ENCODE peak calls at places on chromosomes 12 and 14, in seven cellular contexts. S is GM12864, B is brain microvascular endothelial cell, K is mucosa of descending colon, I is fibroblast of mammary gland, R is endothelial cell, E is nephron progenitor cell. X is an unnamed sample.

GRCh38 chr12:94714378-94714777 is 64.0 kb upstream of the TMCC3 start:
- DNase-seq in B (peak), I (peak), R (no peak), S (no peak), K (no peak), E (no peak), X (no peak)

GRCh38 chr12:95601091-95601490 is 49.8 kb upstream of the USP44 start:
- DNase-seq in B (no peak), I (peak), E (no peak), K (no peak), S (no peak), R (no peak), X (no peak)

GRCh38 chr14:35406811-35407630 is 2.5 kb upstream of the NFKBIA start:
- DNase-seq in E (no peak), I (peak), R (no peak), B (peak), S (no peak), K (no peak), X (no peak)

GRCh38 chr14:35332517-35333346 is 40.5 kb downstream of the PSMA6 start:
- DNase-seq in K (peak), R (no peak), S (no peak), I (peak), E (no peak), B (no peak), X (no peak)

GRCh38 chr12:113136990-113137511 is 1.5 kb upstream of the RASAL1 start:
- DNase-seq in R (no peak), I (no peak), B (no peak), K (peak), S (no peak), E (no peak), X (no peak)

GRCh38 chr12:122730215-122731014 is at the start of gene HCAR1:
- DNase-seq in I (peak), K (no peak), B (peak), S (no peak), R (no peak), E (no peak), X (no peak)

GRCh38 chr14:22420598-22421186 is 168.3 kb downstream of the DAD1 start:
- DNase-seq in S (no peak), E (no peak), R (no peak), K (no peak), B (no peak), I (peak), X (no peak)

GRCh38 chr14:58560208-58560607 is 77.6 kb upstream of the DACT1 start:
- DNase-seq in I (peak), B (no peak), E (no peak), R (no peak), K (no peak), S (no peak), X (no peak)

GRCh38 chr12:69392146-69392928 is 32.8 kb downstream of the YEATS4 start:
- DNase-seq in E (no peak), K (no peak), I (no peak), B (no peak), S (no peak), R (no peak), X (no peak)

GRCh38 chr12:24596768-24597388 is 352.0 kb downstream of the BCAT1 start:
- DNase-seq in I (peak), S (no peak), E (no peak), K (no peak), B (no peak), R (no peak), X (no peak)
- TF ChIP-seq CTCF in I (peak), S (peak), E (peak), K (peak), B (peak), R (peak), X (no peak)

DNA sequence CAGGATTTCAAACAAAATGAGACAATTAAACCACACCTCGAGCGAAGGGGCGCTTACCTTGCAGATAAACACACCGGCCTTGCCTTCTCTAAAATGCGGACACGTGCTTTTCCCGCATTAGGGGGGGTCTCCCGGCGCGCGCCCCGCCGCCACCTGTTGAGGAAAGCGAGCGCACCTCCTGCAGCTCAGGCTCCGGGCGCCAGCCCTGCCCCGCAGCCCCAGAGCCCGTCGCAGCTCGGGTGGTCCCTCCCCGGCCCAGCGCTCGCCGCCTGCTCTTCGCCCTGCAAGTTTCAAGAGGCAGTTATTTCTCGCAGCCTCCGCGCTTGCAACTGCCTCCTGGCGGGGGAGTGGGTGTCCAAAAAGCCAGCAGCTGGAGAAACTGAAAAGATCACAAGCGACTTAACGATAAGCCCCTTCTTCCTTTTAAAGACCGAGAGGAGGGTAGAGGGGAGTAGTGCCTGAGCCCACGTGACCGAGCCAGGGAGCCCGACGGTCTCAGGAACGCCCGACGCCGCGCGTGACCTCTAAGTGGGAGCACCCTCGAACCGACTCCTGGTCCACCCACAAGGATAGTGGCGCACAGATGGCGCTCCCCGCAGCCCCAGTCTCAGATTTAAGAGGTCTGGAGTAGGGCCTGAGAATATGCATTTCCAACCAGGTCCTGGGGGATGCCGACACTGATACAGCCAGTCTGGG is at the start of gene ESR2:
- DNase-seq in K (peak), R (peak), B (peak), I (peak), S (peak), E (peak), X (peak)
- TF ChIP-seq CTCF in K (no peak), R (no peak), B (peak), I (peak), S (peak), E (no peak), X (no peak)

GRCh38 chr12:119988788-119989618 is at the start of gene BICDL1:
- DNase-seq in K (peak), E (peak), B (no peak), I (peak), R (peak), S (peak), X (peak)

GRCh38 chr12:119992129-119992705 is 3.2 kb downstream of the BICDL1 start:
- DNase-seq in K (no peak), B (no peak), R (no peak), I (no peak), S (no peak), E (no peak), X (no peak)

GRCh38 chr12:119990382-119990874 is 1.4 kb downstream of the BICDL1 start:
- DNase-seq in I (no peak), S (no peak), R (no peak), K (no peak), B (no peak), E (no peak), X (no peak)

GRCh38 chr12:119989619-119990381 is 764 bp downstream of the BICDL1 start:
- DNase-seq in S (no peak), K (peak), B (peak), E (peak), I (peak), R (peak), X (peak)

DNA sequence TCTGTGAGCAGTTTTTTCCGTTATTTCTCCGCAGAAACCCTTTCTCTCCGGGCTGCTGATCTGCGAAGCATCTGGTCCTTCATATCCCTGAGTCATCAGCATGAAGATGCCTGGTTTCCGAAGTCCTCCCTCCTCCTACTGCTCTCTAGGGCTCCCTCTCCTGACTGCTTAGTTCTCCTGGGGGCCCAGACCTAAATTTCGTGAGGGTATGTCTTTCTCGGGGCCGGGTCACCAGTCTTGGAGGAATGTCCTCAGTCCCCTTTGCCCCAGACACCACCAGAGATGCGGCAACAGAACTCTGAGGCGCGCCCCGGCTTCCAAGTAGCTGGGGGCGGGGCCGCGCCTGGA is 622 bp upstream of the BICDL1 start:
- DNase-seq in S (no peak), K (no peak), E (no peak), B (peak), R (no peak), I (peak), X (no peak)
- TF ChIP-seq CTCF in S (no peak), K (no peak), E (no peak), B (peak), R (no peak), I (peak), X (no peak)

DNA sequence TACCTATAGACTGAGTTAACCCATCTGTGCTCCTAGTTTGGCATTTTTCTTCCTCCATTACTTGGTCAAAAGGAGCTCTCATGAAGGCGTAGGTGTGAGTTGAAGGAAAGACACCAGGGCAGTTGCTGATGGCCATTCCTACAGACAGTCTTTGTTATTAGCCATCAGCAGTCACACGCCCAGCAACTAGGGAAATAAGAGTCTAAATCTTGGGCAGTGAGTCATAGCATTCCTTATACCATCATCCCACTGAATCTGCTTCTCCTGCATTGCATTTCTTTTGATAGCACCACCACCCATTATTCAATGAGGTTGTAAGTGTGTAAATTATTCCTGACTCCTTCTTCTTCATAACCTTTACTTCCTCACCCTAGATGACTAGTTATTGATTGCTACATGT is 150.9 kb upstream of the IGF1 start:
- DNase-seq in R (no peak), I (peak), B (peak), E (no peak), K (no peak), S (no peak), X (no peak)
- TF ChIP-seq CTCF in R (no peak), I (no peak), B (no peak), E (no peak), K (no peak), S (no peak), X (no peak)

DNA sequence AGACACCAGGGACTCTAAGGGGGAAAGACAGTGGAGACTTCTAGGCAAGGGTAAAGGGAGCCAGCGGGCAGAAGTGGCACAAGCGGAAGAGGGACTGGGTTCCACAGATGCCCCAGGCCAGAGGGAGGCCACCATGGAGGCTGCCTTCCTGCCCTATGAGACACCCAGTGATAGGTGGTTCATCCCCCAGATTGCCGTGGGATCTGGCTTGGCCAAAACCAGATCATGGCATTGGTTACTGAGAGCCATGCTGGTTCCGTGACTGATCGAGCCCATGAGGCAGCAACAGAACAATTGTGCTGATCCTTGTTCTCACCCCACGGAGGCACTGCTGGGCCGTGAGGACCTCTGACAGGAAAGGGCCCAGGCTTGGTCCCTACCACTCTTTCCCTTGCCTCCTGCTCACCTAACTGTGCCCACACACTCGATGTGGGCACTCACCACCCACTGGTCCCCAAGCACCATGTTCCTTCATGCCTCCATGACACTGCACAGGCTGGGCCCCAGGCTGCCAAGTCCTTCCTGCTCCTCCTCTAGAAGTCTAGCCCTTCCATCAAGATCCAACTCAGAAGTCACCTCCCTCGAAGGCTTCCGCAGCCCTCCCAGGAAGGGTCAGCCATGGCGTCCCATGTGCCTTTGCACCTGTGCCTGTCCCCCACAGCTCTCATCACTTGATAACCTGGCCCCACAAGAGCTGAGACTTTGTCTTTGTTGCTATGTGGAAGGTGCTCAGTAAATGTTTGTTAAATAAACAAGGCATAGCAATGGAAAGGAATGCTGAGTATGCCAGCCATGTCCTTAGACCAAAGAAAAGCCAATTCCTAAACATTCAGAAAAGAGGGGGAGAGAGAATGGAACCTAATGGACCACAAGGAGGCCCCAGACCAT is 7.3 kb downstream of the KRT79 start:
- DNase-seq in B (no peak), K (no peak), E (no peak), I (no peak), S (no peak), R (no peak), X (no peak)
- TF ChIP-seq CTCF in B (no peak), K (no peak), E (no peak), I (no peak), S (no peak), R (no peak), X (no peak)

GRCh38 chr14:36521598-36522345 is 1.7 kb upstream of the NKX2-1 start:
- DNase-seq in S (no peak), I (no peak), E (peak), R (no peak), K (no peak), B (no peak), X (no peak)
- TF ChIP-seq CTCF in S (no peak), I (no peak), E (no peak), R (no peak), K (no peak), B (no peak), X (no peak)

X was measured in activated B cell treated with CpG ODN at 0.5 μM for 24 hours.